ENCODE peak calls at places on chromosome 15, in nine cellular contexts. J is heart left ventricle, B is heart right ventricle, H is astrocyte of the spinal cord, K is mucosa of descending colon, G is kidney epithelial cell, E is Calu3, S is AG09309, U is cardiac fibroblast. C is an unnamed sample.

GRCh38 chr15:39142500-39142899 is 438.4 kb upstream of the THBS1 start:
- DNase-seq in K (no peak), U (no peak), G (no peak), H (no peak), B (no peak), E (no peak), S (no peak), J (no peak), C (no peak)

GRCh38 chr15:101143321-101143720 is 108.5 kb downstream of the CHSY1 start:
- DNase-seq in H (no peak), B (no peak), E (no peak), S (no peak), J (no peak), U (no peak), K (no peak), G (no peak), C (no peak)

GRCh38 chr15:82709081-82709420 is 624 bp downstream of the AP3B2 start:
- DNase-seq in H (no peak), S (no peak), U (peak; percentile 16), J (no peak), K (no peak), B (no peak), E (peak; percentile 16), G (no peak), C (no peak)

GRCh38 chr15:31178705-31179104 is 77.2 kb upstream of the TRPM1 start:
- DNase-seq in B (no peak), S (no peak), H (no peak), J (no peak), E (no peak), K (no peak), U (no peak), G (no peak), C (no peak)

GRCh38 chr15:69508659-69509058 is 56.0 kb downstream of the RPLP1 start:
- DNase-seq in E (no peak), G (no peak), K (no peak), H (no peak), B (no peak), S (no peak), U (no peak), J (no peak), C (no peak)

GRCh38 chr15:53437985-53438841 is 321.2 kb downstream of the WDR72 start:
- DNase-seq in E (no peak), B (no peak), K (no peak), S (no peak), J (no peak), G (no peak), U (no peak), H (no peak), C (no peak)

GRCh38 chr15:83911345-83911744 is 257.4 kb downstream of the ADAMTSL3 start:
- DNase-seq in H (no peak), S (no peak), U (no peak), K (no peak), G (no peak), E (no peak), B (no peak), J (no peak), C (no peak)

GRCh38 chr15:93089855-93090305 is 869 bp upstream of the RGMA start:
- DNase-seq in U (no peak), J (peak; percentile 75), S (no peak), K (no peak), G (no peak), H (no peak), B (peak; percentile 48), E (no peak), C (no peak)

GRCh38 chr15:51613988-51614387 is 8.6 kb downstream of the DMXL2 start:
- DNase-seq in B (no peak), K (no peak), U (no peak), J (no peak), S (no peak), E (no peak), G (no peak), H (no peak), C (no peak)
- TF ChIP-seq CTCF in B (no peak), K (no peak), U (no peak), J (no peak), S (no peak), E (no peak), G (no peak), H (no peak), C (no peak)

GRCh38 chr15:62559049-62559733 is 394.1 kb upstream of the C2CD4B start:
- DNase-seq in J (no peak), E (no peak), K (no peak), B (peak; percentile 74), U (peak; percentile 85), H (no peak), S (peak; percentile 55), G (no peak), C (no peak)

GRCh38 chr15:62558640-62559039 is 393.6 kb upstream of the C2CD4B start:
- DNase-seq in J (no peak), S (no peak), K (no peak), U (no peak), E (no peak), H (no peak), B (no peak), G (no peak), C (no peak)

GRCh38 chr15:62549345-62549970 is 384.4 kb upstream of the C2CD4B start:
- DNase-seq in S (no peak), J (no peak), U (peak; percentile 44), H (peak; percentile 14), K (no peak), G (no peak), B (no peak), E (peak; percentile 45), C (no peak)

GRCh38 chr15:62554164-62554563 is 389.1 kb upstream of the C2CD4B start:
- DNase-seq in S (no peak), H (no peak), B (no peak), J (no peak), K (no peak), U (no peak), E (no peak), G (no peak), C (no peak)
- TF ChIP-seq CTCF in S (no peak), H (no peak), B (no peak), J (no peak), K (no peak), U (no peak), E (no peak), G (no peak), C (no peak)

DNA sequence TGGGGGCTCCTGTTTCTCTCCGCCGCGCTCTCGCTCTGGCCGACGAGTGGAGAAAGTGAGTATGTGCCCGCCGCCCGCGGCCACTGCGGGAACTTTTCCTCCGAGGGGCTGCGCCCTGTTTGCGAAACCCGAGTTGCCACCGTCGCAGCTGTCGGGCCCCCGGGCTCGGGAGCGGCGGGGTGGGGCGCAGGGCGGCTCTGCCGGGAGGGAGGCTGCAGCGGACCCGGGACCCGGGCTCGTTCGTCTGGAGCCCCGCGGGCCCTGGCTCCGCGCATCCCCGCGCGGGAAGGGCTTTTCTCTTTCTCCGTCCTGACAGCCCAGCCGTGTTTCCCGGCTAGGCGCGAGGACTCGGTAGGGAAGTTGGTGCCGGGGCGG is 1.3 kb downstream of the IGF1R start:
- DNase-seq in E (peak; percentile 52), U (peak; percentile 38), H (no peak), B (peak; percentile 32), S (no peak), G (no peak), J (peak; percentile 76), K (peak; percentile 68), C (no peak)
- TF ChIP-seq CTCF in E (no peak), U (peak; percentile 25), H (peak; percentile 13), B (peak; percentile 40), S (peak; percentile 16), G (no peak), J (peak; percentile 36), K (no peak), C (no peak)

DNA sequence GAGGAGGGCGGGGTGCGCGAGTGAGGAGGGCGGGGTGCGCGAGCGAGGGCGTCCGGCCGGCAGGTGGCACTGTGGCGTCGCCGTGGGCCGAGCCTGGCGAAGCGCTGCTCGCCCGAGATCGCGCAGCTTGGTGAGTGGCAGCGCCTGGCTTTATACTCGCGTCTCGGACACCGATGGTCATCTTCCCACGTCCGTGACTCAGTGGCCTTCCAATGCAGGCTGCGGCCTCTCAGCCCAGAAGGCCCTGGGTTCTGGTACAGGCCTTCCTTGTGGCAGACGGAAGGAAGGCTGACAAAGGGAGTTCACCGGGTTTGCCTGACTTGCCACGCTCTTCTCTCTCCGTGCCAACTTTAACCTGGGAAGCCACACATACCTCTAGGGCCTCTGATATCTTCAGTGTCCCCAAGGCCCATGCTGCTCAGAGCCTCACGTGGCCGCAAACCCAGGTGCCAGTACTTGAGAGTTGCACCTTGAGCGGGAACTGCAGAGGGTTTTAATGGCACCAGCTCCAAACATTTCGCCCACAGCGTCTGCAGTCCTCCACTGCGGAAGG is 195.3 kb upstream of the LYSMD4 start:
- DNase-seq in K (peak; percentile 93), B (peak; percentile 81), H (peak; percentile 75), E (peak; percentile 86), S (peak; percentile 18), J (peak; percentile 93), G (no peak), U (peak; percentile 86), C (peak; percentile 87)
- TF ChIP-seq CTCF in K (peak; percentile 61), B (peak; percentile 80), H (peak; percentile 52), E (peak; percentile 73), S (peak; percentile 39), J (peak; percentile 70), G (peak; percentile 23), U (peak; percentile 33), C (peak; percentile 86)

DNA sequence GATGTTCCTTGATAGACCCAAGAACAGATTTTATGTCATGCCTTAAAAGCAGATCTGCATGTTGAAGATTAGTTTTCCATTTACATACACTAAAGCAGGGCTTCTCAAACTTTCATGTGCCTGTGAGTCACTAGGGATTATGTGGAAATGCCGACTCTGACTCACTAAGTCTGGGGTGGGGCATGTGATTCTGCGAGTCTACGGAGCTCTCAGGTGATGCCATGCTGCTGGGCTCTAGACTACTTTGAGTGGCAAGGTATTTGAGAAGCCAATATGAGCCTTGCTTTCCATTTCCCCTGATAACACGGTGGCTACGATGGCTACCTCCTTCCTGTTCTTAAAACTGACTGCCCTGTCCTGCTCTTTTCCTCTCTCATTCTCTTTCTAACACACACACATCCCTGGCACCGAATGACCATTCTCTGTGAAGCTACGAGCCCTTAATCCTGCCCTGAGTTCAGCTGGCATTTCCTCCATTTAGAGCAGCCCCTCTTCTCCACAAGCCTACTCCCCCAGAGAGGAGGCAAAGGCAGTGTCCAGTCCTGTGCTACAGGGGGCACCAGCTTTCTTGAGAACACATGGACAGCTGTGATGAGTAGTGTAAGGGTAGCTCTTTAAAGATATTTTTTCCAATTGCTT is 39.7 kb upstream of the PYGO1 start:
- DNase-seq in J (no peak), H (peak; percentile 86), G (peak; percentile 92), U (peak; percentile 86), K (no peak), S (peak; percentile 67), E (peak; percentile 88), B (no peak), C (no peak)
- TF ChIP-seq CTCF in J (no peak), H (peak; percentile 15), G (peak; percentile 1), U (no peak), K (no peak), S (no peak), E (no peak), B (no peak), C (no peak)